ENCODE peak calls at places on chromosomes 11 and 22, in eight cellular contexts. One of them, this sample, is unnamed.
A peak's percentile ranks its signal among the peaks of the same experiment; 100 is the strongest.

GRCh38 chr11:130159657-130160459 is at the start of gene ST14:
- DNase-seq in effector memory CD8-positive, alpha-beta T cell: no peak
- DNase-seq in HL-60: peak; percentile 60
- DNase-seq in HEK293T: no peak
- DNase-seq in pons: no peak
- DNase-seq in NCI-H1930: no peak
- DNase-seq in A549: no peak
- DNase-seq in GM06990: no peak
- DNase-seq in this sample: peak; percentile 59

GRCh38 chr11:250740-251299 is 14.0 kb downstream of the PSMD13 start:
- DNase-seq in effector memory CD8-positive, alpha-beta T cell: peak; percentile 81
- DNase-seq in HL-60: peak; percentile 59
- DNase-seq in HEK293T: peak; percentile 71
- DNase-seq in pons: peak; percentile 30
- DNase-seq in NCI-H1930: peak; percentile 55
- DNase-seq in A549: peak; percentile 30
- DNase-seq in GM06990: no peak
- DNase-seq in this sample: peak; percentile 72

GRCh38 chr11:1304376-1304775 is 5.1 kb downstream of the TOLLIP start:
- DNase-seq in effector memory CD8-positive, alpha-beta T cell: no peak
- DNase-seq in HL-60: no peak
- DNase-seq in HEK293T: no peak
- DNase-seq in pons: no peak
- DNase-seq in NCI-H1930: no peak
- DNase-seq in A549: peak; percentile 25
- DNase-seq in GM06990: no peak
- DNase-seq in this sample: no peak

GRCh38 chr11:84290647-84291046 is 1004.5 kb upstream of the CCDC90B start:
- DNase-seq in effector memory CD8-positive, alpha-beta T cell: no peak
- DNase-seq in HL-60: no peak
- DNase-seq in HEK293T: no peak
- DNase-seq in pons: no peak
- DNase-seq in NCI-H1930: no peak
- DNase-seq in A549: no peak
- DNase-seq in GM06990: no peak
- DNase-seq in this sample: no peak

GRCh38 chr11:94501522-94501921 is 7.7 kb downstream of the ANKRD49 start:
- DNase-seq in effector memory CD8-positive, alpha-beta T cell: no peak
- DNase-seq in HL-60: no peak
- DNase-seq in HEK293T: no peak
- DNase-seq in pons: no peak
- DNase-seq in NCI-H1930: no peak
- DNase-seq in A549: no peak
- DNase-seq in GM06990: no peak
- DNase-seq in this sample: no peak

GRCh38 chr22:44883011-44883421 is 126.8 kb downstream of the PHF21B start:
- DNase-seq in effector memory CD8-positive, alpha-beta T cell: no peak
- DNase-seq in HL-60: no peak
- DNase-seq in HEK293T: no peak
- DNase-seq in pons: no peak
- DNase-seq in NCI-H1930: no peak
- DNase-seq in A549: no peak
- DNase-seq in GM06990: no peak
- DNase-seq in this sample: no peak

GRCh38 chr11:111344032-111344431 is 35.0 kb downstream of the POU2AF1 start:
- DNase-seq in effector memory CD8-positive, alpha-beta T cell: no peak
- DNase-seq in HL-60: no peak
- DNase-seq in HEK293T: no peak
- DNase-seq in pons: no peak
- DNase-seq in NCI-H1930: no peak
- DNase-seq in A549: no peak
- DNase-seq in GM06990: no peak
- DNase-seq in this sample: peak; percentile 77

GRCh38 chr11:24866743-24867142 is 369.9 kb downstream of the LUZP2 start:
- DNase-seq in effector memory CD8-positive, alpha-beta T cell: no peak
- DNase-seq in HL-60: no peak
- DNase-seq in HEK293T: no peak
- DNase-seq in pons: no peak
- DNase-seq in NCI-H1930: no peak
- DNase-seq in A549: no peak
- DNase-seq in GM06990: no peak
- DNase-seq in this sample: no peak

GRCh38 chr11:17171342-17171741 is 36.4 kb downstream of the PIK3C2A start:
- DNase-seq in effector memory CD8-positive, alpha-beta T cell: no peak
- DNase-seq in HL-60: no peak
- DNase-seq in HEK293T: no peak
- DNase-seq in pons: no peak
- DNase-seq in NCI-H1930: no peak
- DNase-seq in A549: no peak
- DNase-seq in GM06990: no peak
- DNase-seq in this sample: no peak

GRCh38 chr11:62999649-63000048 is 14.9 kb upstream of the SLC22A6 start:
- DNase-seq in effector memory CD8-positive, alpha-beta T cell: no peak
- DNase-seq in HL-60: no peak
- DNase-seq in HEK293T: no peak
- DNase-seq in pons: no peak
- DNase-seq in NCI-H1930: no peak
- DNase-seq in A549: no peak
- DNase-seq in GM06990: no peak
- DNase-seq in this sample: no peak

GRCh38 chr22:37989146-37990045 is 5.0 kb upstream of the SOX10 start:
- DNase-seq in effector memory CD8-positive, alpha-beta T cell: no peak
- DNase-seq in HL-60: no peak
- DNase-seq in HEK293T: no peak
- DNase-seq in pons: no peak
- DNase-seq in NCI-H1930: no peak
- DNase-seq in A549: no peak
- DNase-seq in GM06990: no peak
- DNase-seq in this sample: no peak

This sample was measured in Right ventricle myocardium superior.